ENCODE peak calls at places on chromosomes 5 and 9, in five cellular contexts. O is cardiac muscle cell, R is substantia nigra, V is nephron progenitor cell, G is A172. Z is an unnamed sample.

GRCh38 chr5:172760136-172760535 is 10.9 kb downstream of the DUSP1 start:
- DNase-seq in R (no peak), G (no peak), O (no peak), V (no peak), Z (no peak)

GRCh38 chr9:124013263-124014211 is 2.0 kb downstream of the LHX2 start:
- DNase-seq in V (peak), G (no peak), R (no peak), O (no peak), Z (peak)

GRCh38 chr9:715743-716400 is 125.6 kb upstream of the DMRT1 start:
- DNase-seq in V (no peak), O (peak), G (no peak), R (no peak), Z (no peak)

GRCh38 chr5:37520811-37521210 is 141.7 kb downstream of the WDR70 start:
- DNase-seq in R (no peak), G (no peak), O (no peak), V (no peak), Z (no peak)

GRCh38 chr9:114097613-114098020 is 1.5 kb downstream of the KIF12 start:
- DNase-seq in R (no peak), O (peak), V (no peak), G (no peak), Z (no peak)

GRCh38 chr5:133611357-133612020 is 852 bp downstream of the FSTL4 start:
- DNase-seq in R (no peak), V (peak), G (no peak), O (no peak), Z (peak)

GRCh38 chr5:9207820-9208418 is 338.0 kb downstream of the SEMA5A start:
- DNase-seq in O (peak), V (no peak), R (no peak), G (peak), Z (no peak)

GRCh38 chr5:88690619-88691560 is 192.1 kb downstream of the MEF2C start:
- DNase-seq in R (peak), V (peak), G (peak), O (peak), Z (peak)

GRCh38 chr5:148911386-148911785 is 85.0 kb downstream of the ADRB2 start:
- DNase-seq in R (no peak), G (peak), V (no peak), O (no peak), Z (no peak)